ENCODE peak calls at places on chromosomes 13 and 19, in seven cellular contexts. M is breast epithelium; R is stimulated activated CD8-positive, alpha-beta memory T cell treated with anti-CD3 and anti-CD28 coated beads, Interleukin-7, amount 100 ng/mL, for 4 hours; X is CD8-positive, alpha-beta T cell; L is activated CD4-positive, CD25-positive, alpha-beta regulatory T cell; C is AG04450; Z is BJ. E is an unnamed sample.

GRCh38 chr19:13597625-13598024 is 91.3 kb upstream of the CACNA1A start:
- DNase-seq in Z (no peak), L (no peak), M (no peak), R (peak), X (no peak), C (peak), E (peak)

GRCh38 chr19:10730932-10731331 is 13.1 kb downstream of the DNM2 start:
- DNase-seq in X (no peak), C (no peak), L (no peak), R (no peak), M (no peak), Z (no peak), E (no peak)

GRCh38 chr13:35478384-35479222 is 2.1 kb upstream of the MAB21L1 start:
- DNase-seq in L (no peak), C (no peak), M (no peak), Z (no peak), X (no peak), R (no peak), E (no peak)

GRCh38 chr19:46133101-46133627 is 8.7 kb upstream of the IGFL3 start:
- DNase-seq in L (no peak), R (no peak), M (no peak), C (peak), X (no peak), Z (peak), E (no peak)

GRCh38 chr13:25882732-25883357 is 169.0 kb downstream of the SHISA2 start:
- DNase-seq in L (no peak), C (no peak), R (no peak), M (no peak), X (peak), Z (no peak), E (no peak)

GRCh38 chr19:33124207-33125098 is 7.5 kb upstream of the WDR88 start:
- DNase-seq in Z (no peak), R (no peak), M (no peak), L (no peak), X (no peak), C (no peak), E (no peak)

GRCh38 chr13:37752156-37752555 is 117.4 kb downstream of the TRPC4 start:
- DNase-seq in M (no peak), L (no peak), R (no peak), Z (no peak), C (no peak), X (no peak), E (no peak)

GRCh38 chr13:110443633-110444225 is 117.8 kb downstream of the RAB20 start:
- DNase-seq in M (no peak), C (no peak), X (no peak), Z (no peak), L (no peak), R (no peak), E (no peak)

GRCh38 chr19:51201712-51202111 is 23.2 kb upstream of the CD33 start:
- DNase-seq in X (no peak), C (no peak), L (no peak), Z (no peak), R (no peak), M (no peak), E (no peak)

GRCh38 chr19:45478454-45479238 is 10.8 kb downstream of the FOSB start:
- DNase-seq in M (peak), C (peak), L (peak), R (peak), X (peak), Z (no peak), E (peak)

GRCh38 chr13:72061613-72062012 is 194.6 kb upstream of the DACH1 start:
- DNase-seq in Z (no peak), X (no peak), M (no peak), C (no peak), R (no peak), L (no peak), E (no peak)

GRCh38 chr19:54138777-54139256 is 1.3 kb downstream of the CNOT3 start:
- DNase-seq in X (no peak), C (no peak), R (no peak), M (no peak), L (no peak), Z (no peak), E (no peak)

GRCh38 chr19:39126593-39127187 is 1.1 kb downstream of the PAK4 start:
- DNase-seq in Z (no peak), L (no peak), M (no peak), X (no peak), C (no peak), R (no peak), E (no peak)